ENCODE peak calls at places on chromosomes 2 and 18, in ten cellular contexts. Q is H9, I is PC-3, K is AG10803, X is psoas muscle, A is spleen, D is fibroblast of lung, P is endodermal cell, M is astrocyte, Y is astrocyte of the spinal cord. J is an unnamed sample.

GRCh38 chr2:85769236-85769986 is 15.6 kb downstream of the ATOH8 start:
- DNase-seq in Q (no peak), I (no peak), K (no peak), X (peak), A (no peak), D (no peak), P (peak), M (no peak), Y (no peak), J (no peak)

GRCh38 chr2:219356834-219357233 is 24.3 kb upstream of the RESP18 start:
- DNase-seq in Q (no peak), I (no peak), K (no peak), X (no peak), A (no peak), D (no peak), P (no peak), M (no peak), Y (no peak), J (no peak)

GRCh38 chr2:20544093-20544747 is 97.3 kb downstream of the RHOB start:
- DNase-seq in Q (no peak), I (no peak), K (no peak), X (no peak), A (peak), D (no peak), P (no peak), M (no peak), Y (no peak), J (no peak)

GRCh38 chr2:145777297-145777696 is 1257.4 kb upstream of the ZEB2 start:
- DNase-seq in Q (no peak), I (peak), K (peak), X (no peak), A (no peak), D (peak), P (no peak), M (peak), Y (peak), J (no peak)

GRCh38 chr2:101533611-101534601 is 59.0 kb upstream of the RFX8 start:
- DNase-seq in Q (peak), I (no peak), K (no peak), X (no peak), A (no peak), D (peak), P (peak), M (peak), Y (peak), J (no peak)

GRCh38 chr2:65021709-65022108 is 32.5 kb downstream of the SLC1A4 start:
- DNase-seq in Q (no peak), I (no peak), K (no peak), X (no peak), A (no peak), D (no peak), P (no peak), M (no peak), Y (no peak), J (no peak)

GRCh38 chr2:30346475-30347169 is 100.4 kb upstream of the LCLAT1 start:
- DNase-seq in Q (peak), I (no peak), K (no peak), X (peak), A (no peak), D (peak), P (peak), M (peak), Y (no peak), J (no peak)

GRCh38 chr2:216406861-216407260 is 5.4 kb upstream of the SMARCAL1 start:
- DNase-seq in Q (no peak), I (no peak), K (no peak), X (no peak), A (no peak), D (no peak), P (no peak), M (no peak), Y (no peak), J (no peak)

GRCh38 chr2:72837171-72837570 is 11.3 kb upstream of the EXOC6B start:
- DNase-seq in Q (no peak), I (peak), K (peak), X (no peak), A (no peak), D (peak), P (no peak), M (no peak), Y (peak), J (no peak)

GRCh38 chr2:37344453-37345361 is at the start of gene QPCT:
- DNase-seq in Q (no peak), I (no peak), K (peak), X (peak), A (peak), D (peak), P (peak), M (peak), Y (peak), J (peak)

GRCh38 chr2:43178602-43179542 is 47.5 kb downstream of the ZFP36L2 start:
- DNase-seq in Q (peak), I (peak), K (peak), X (peak), A (peak), D (peak), P (peak), M (peak), Y (peak), J (no peak)

GRCh38 chr2:149601141-149601796 is 13.7 kb upstream of the MMADHC start:
- DNase-seq in Q (no peak), I (peak), K (peak), X (no peak), A (no peak), D (peak), P (no peak), M (peak), Y (peak), J (no peak)

GRCh38 chr18:35658112-35658511 is 76.6 kb downstream of the GALNT1 start:
- DNase-seq in Q (no peak), I (no peak), K (no peak), X (no peak), A (no peak), D (no peak), P (no peak), M (no peak), Y (no peak), J (no peak)

GRCh38 chr2:51903728-51904127 is 871.8 kb upstream of the NRXN1 start:
- DNase-seq in Q (no peak), I (no peak), K (no peak), X (no peak), A (no peak), D (no peak), P (no peak), M (no peak), Y (no peak), J (no peak)

GRCh38 chr2:100852999-100853908 is 33.3 kb downstream of the NPAS2 start:
- DNase-seq in Q (peak), I (peak), K (no peak), X (no peak), A (no peak), D (no peak), P (peak), M (no peak), Y (no peak), J (no peak)

GRCh38 chr2:180625006-180625844 is 355.2 kb upstream of the UBE2E3 start:
- DNase-seq in Q (no peak), I (peak), K (peak), X (no peak), A (no peak), D (peak), P (no peak), M (peak), Y (peak), J (no peak)

GRCh38 chr2:131389657-131390056 is 25.7 kb upstream of the RAB6D start:
- DNase-seq in Q (no peak), I (no peak), K (no peak), X (no peak), A (no peak), D (no peak), P (peak), M (no peak), Y (no peak), J (no peak)

GRCh38 chr2:136134126-136134525 is 16.2 kb upstream of the CXCR4 start:
- DNase-seq in Q (no peak), I (no peak), K (no peak), X (no peak), A (no peak), D (no peak), P (no peak), M (no peak), Y (no peak), J (peak)

GRCh38 chr2:240599141-240599583 is 12.6 kb downstream of the CAPN10 start:
- DNase-seq in Q (no peak), I (no peak), K (no peak), X (peak), A (peak), D (no peak), P (no peak), M (no peak), Y (no peak), J (no peak)

GRCh38 chr2:100733344-100734187 is 86.4 kb upstream of the NPAS2 start:
- DNase-seq in Q (peak), I (peak), K (peak), X (peak), A (no peak), D (peak), P (peak), M (peak), Y (peak), J (no peak)

GRCh38 chr2:189685540-189686229 is 11.2 kb downstream of the ANKAR start:
- DNase-seq in Q (peak), I (peak), K (peak), X (no peak), A (no peak), D (peak), P (peak), M (peak), Y (peak), J (peak)
- TF ChIP-seq CTCF in Q (no peak), I (no peak), K (no peak), X (no peak), A (no peak), D (no peak), P (no peak), M (no peak), Y (no peak), J (no peak)

DNA sequence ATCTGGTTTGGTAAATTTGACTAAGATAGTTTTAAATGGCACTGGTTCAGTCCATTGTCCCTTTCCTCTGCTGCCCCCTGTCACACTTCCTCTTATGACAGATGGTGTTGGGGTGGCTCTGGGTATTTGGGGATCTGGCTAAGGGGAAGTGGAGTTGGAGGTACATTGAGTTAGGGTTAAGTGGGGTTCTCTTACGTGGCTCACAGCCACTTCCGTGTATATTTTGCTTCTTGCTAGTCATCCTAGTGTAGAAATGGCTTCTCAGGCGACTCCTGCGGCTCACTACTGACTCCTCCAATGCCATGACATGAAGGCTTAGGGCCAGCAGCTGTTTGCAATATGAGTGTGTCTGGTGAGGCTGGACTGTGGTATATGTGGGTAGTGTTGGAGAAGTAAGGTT is 187.0 kb downstream of the HAUS1 start:
- DNase-seq in Q (peak), I (no peak), K (peak), X (no peak), A (no peak), D (no peak), P (no peak), M (no peak), Y (no peak), J (peak)
- TF ChIP-seq CTCF in Q (no peak), I (no peak), K (no peak), X (no peak), A (no peak), D (no peak), P (no peak), M (no peak), Y (no peak), J (peak)

GRCh38 chr2:78601113-78601512 is 424.4 kb upstream of the REG3G start:
- DNase-seq in Q (no peak), I (no peak), K (no peak), X (no peak), A (no peak), D (no peak), P (no peak), M (peak), Y (no peak), J (no peak)

GRCh38 chr2:78606895-78607294 is 418.6 kb upstream of the REG3G start:
- DNase-seq in Q (no peak), I (no peak), K (no peak), X (no peak), A (no peak), D (no peak), P (no peak), M (no peak), Y (no peak), J (no peak)

DNA sequence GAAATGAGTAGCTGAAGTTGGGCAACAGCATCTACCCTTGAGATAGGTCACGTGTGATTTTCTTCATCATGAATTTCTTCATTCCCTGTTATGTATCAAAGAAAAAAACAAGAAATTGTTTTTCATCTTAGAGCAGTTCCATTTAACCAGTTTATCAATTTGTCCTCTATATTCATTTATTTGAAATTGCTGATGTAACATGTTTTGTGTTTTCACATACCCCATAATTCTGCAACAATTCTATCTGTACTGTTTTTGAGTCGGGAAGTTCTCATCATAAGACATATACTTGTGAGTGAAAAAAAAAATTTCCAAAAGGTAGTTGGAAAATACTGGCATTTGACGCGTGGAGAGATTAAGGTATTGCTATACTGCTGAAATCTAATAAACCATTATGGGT is 422.6 kb upstream of the REG3G start:
- DNase-seq in Q (no peak), I (no peak), K (no peak), X (no peak), A (no peak), D (no peak), P (no peak), M (no peak), Y (no peak), J (no peak)
- TF ChIP-seq CTCF in Q (no peak), I (no peak), K (no peak), X (no peak), A (no peak), D (no peak), P (no peak), M (no peak), Y (no peak), J (no peak)

DNA sequence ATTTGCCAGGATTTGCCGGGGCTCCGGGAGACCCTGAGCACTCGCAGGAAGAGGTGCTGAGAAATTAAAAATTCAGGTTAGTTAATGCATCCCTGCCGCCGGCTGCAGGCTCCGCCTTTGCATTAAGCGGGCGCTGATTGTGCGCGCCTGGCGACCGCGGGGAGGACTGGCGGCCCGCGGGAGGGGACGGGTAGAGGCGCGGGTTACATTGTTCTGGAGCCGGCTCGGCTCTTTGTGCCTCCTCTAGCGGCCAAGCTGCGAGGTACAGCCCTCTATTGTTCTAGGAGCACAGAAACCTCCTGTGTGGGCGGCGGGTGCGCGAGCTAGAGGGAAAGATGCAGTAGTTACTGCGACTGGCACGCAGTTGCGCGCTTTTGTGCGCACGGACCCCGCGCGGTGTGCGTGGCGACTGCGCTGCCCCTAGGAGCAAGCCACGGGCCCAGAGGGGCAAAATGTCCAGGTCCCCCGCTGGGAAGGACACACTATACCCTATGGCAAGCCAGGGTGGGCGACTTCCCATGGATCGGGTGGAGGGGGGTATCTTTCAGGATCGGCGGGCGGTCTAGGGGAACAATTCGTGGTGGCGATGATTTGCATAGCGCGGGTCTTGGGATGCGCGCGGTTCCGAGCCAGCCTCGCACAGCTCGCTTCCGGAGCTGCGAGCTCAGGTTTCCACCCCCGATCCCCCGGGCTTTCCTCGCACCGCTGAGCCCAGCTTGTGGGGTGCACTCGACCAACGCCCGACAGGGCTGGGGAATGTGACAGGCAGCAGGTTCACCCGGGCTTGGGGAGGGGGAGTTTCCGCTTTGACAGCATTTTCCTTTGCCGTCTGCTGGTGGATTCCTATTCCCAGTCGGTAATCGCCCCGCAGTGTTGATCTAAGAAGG is 2.9 kb downstream of the ONECUT2 start:
- DNase-seq in Q (peak), I (peak), K (peak), X (no peak), A (peak), D (peak), P (peak), M (peak), Y (no peak), J (peak)
- TF ChIP-seq CTCF in Q (peak), I (peak), K (peak), X (peak), A (peak), D (no peak), P (peak), M (peak), Y (peak), J (peak)

DNA sequence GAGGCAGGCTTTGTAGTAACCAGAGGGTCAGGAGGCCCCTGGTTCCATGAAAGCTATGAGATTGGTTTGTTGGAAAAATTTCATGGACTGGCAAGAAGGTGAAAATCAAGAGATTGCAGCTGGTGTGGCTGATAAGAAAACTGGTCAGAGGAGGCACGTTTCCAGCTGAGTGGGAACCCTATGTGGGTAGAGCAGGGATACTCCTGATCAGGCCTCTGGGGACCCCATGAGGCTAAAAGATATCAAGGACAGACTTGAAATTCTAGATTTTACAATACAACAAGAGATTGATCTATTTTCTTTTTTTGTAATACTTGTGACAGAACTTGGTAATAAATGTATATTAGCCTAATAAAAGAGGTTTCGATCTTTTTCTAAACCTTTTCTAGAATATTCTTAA is 1615.1 kb downstream of the DPP10 start:
- DNase-seq in Q (peak), I (no peak), K (no peak), X (no peak), A (no peak), D (no peak), P (peak), M (no peak), Y (no peak), J (no peak)
- TF ChIP-seq CTCF in Q (peak), I (no peak), K (no peak), X (no peak), A (no peak), D (no peak), P (peak), M (no peak), Y (no peak), J (no peak)

GRCh38 chr18:48190994-48191393 is 218.2 kb downstream of the ZBTB7C start:
- DNase-seq in Q (no peak), I (no peak), K (no peak), X (no peak), A (no peak), D (no peak), P (no peak), M (no peak), Y (no peak), J (no peak)
- TF ChIP-seq CTCF in Q (no peak), I (no peak), K (no peak), X (no peak), A (no peak), D (no peak), P (no peak), M (no peak), Y (no peak), J (no peak)

GRCh38 chr2:54176577-54176976 is 61.2 kb downstream of the ACYP2 start:
- DNase-seq in Q (peak), I (peak), K (peak), X (peak), A (no peak), D (peak), P (peak), M (peak), Y (peak), J (peak)
- TF ChIP-seq CTCF in Q (peak), I (peak), K (peak), X (peak), A (no peak), D (peak), P (peak), M (peak), Y (peak), J (peak)